ENCODE peak calls at places on chromosomes 16 and 17, in ten cellular contexts. One of them, this sample, is unnamed.

GRCh38 chr17:39051001-39051605 is 83.9 kb upstream of the FBXO47 start:
- DNase-seq in neuronal stem cell: no peak
- DNase-seq in endothelial cell of umbilical vein: no peak
- DNase-seq in lung: no peak
- DNase-seq in IMR-90: no peak
- DNase-seq in uterus: no peak
- DNase-seq in GM23338: no peak
- DNase-seq in transverse colon: no peak
- DNase-seq in mesendoderm: no peak
- DNase-seq in endodermal cell: peak; percentile 54
- DNase-seq in this sample: no peak

GRCh38 chr16:31869511-31870201 is 4.0 kb upstream of the ZNF267 start:
- DNase-seq in IMR-90: peak; percentile 92
- DNase-seq in endodermal cell: no peak
- DNase-seq in neuronal stem cell: no peak
- DNase-seq in lung: peak; percentile 61
- DNase-seq in transverse colon: peak; percentile 32
- DNase-seq in endothelial cell of umbilical vein: peak; percentile 97
- DNase-seq in uterus: no peak
- DNase-seq in mesendoderm: peak; percentile 24
- DNase-seq in GM23338: peak; percentile 17
- DNase-seq in this sample: no peak

GRCh38 chr16:25390761-25391160 is 133.1 kb upstream of the ZKSCAN2 start:
- DNase-seq in IMR-90: no peak
- DNase-seq in uterus: no peak
- DNase-seq in neuronal stem cell: no peak
- DNase-seq in mesendoderm: no peak
- DNase-seq in GM23338: no peak
- DNase-seq in endothelial cell of umbilical vein: no peak
- DNase-seq in endodermal cell: no peak
- DNase-seq in lung: no peak
- DNase-seq in transverse colon: no peak
- DNase-seq in this sample: no peak

GRCh38 chr17:35022536-35023063 is 40.9 kb downstream of the RFFL start:
- DNase-seq in endodermal cell: no peak
- DNase-seq in endothelial cell of umbilical vein: peak; percentile 95
- DNase-seq in GM23338: no peak
- DNase-seq in mesendoderm: peak; percentile 44
- DNase-seq in transverse colon: peak; percentile 59
- DNase-seq in neuronal stem cell: no peak
- DNase-seq in lung: peak; percentile 83
- DNase-seq in uterus: peak; percentile 64
- DNase-seq in IMR-90: peak; percentile 87
- DNase-seq in this sample: no peak

GRCh38 chr16:66324785-66325184 is 41.7 kb upstream of the CDH5 start:
- DNase-seq in lung: no peak
- DNase-seq in mesendoderm: peak; percentile 80
- DNase-seq in endothelial cell of umbilical vein: peak; percentile 16
- DNase-seq in GM23338: peak; percentile 72
- DNase-seq in uterus: no peak
- DNase-seq in neuronal stem cell: no peak
- DNase-seq in IMR-90: no peak
- DNase-seq in endodermal cell: peak; percentile 88
- DNase-seq in transverse colon: no peak
- DNase-seq in this sample: no peak

GRCh38 chr16:4283939-4284338 is 11.1 kb upstream of the TFAP4 start:
- DNase-seq in uterus: no peak
- DNase-seq in IMR-90: peak; percentile 70
- DNase-seq in transverse colon: no peak
- DNase-seq in lung: no peak
- DNase-seq in neuronal stem cell: no peak
- DNase-seq in GM23338: no peak
- DNase-seq in mesendoderm: peak; percentile 81
- DNase-seq in endothelial cell of umbilical vein: no peak
- DNase-seq in endodermal cell: no peak
- DNase-seq in this sample: no peak

GRCh38 chr17:35163886-35164285 is 16.3 kb downstream of the UNC45B start:
- DNase-seq in neuronal stem cell: no peak
- DNase-seq in IMR-90: no peak
- DNase-seq in endodermal cell: no peak
- DNase-seq in endothelial cell of umbilical vein: no peak
- DNase-seq in GM23338: no peak
- DNase-seq in mesendoderm: no peak
- DNase-seq in transverse colon: no peak
- DNase-seq in lung: no peak
- DNase-seq in uterus: no peak
- DNase-seq in this sample: no peak

GRCh38 chr16:11263737-11264136 is 5.4 kb downstream of the TNP2 start:
- DNase-seq in GM23338: no peak
- DNase-seq in endothelial cell of umbilical vein: no peak
- DNase-seq in neuronal stem cell: no peak
- DNase-seq in uterus: no peak
- DNase-seq in mesendoderm: no peak
- DNase-seq in IMR-90: no peak
- DNase-seq in transverse colon: no peak
- DNase-seq in endodermal cell: no peak
- DNase-seq in lung: no peak
- DNase-seq in this sample: no peak

GRCh38 chr16:49453983-49454382 is 80.4 kb downstream of the C16orf78 start:
- DNase-seq in GM23338: no peak
- DNase-seq in neuronal stem cell: no peak
- DNase-seq in transverse colon: no peak
- DNase-seq in lung: no peak
- DNase-seq in IMR-90: no peak
- DNase-seq in uterus: peak; percentile 3
- DNase-seq in endothelial cell of umbilical vein: no peak
- DNase-seq in endodermal cell: peak; percentile 44
- DNase-seq in mesendoderm: no peak
- DNase-seq in this sample: no peak

GRCh38 chr17:66691644-66692500 is 143.0 kb upstream of the CACNG5 start:
- DNase-seq in lung: no peak
- DNase-seq in uterus: no peak
- DNase-seq in mesendoderm: no peak
- DNase-seq in IMR-90: peak; percentile 64
- DNase-seq in endothelial cell of umbilical vein: peak; percentile 96
- DNase-seq in endodermal cell: peak; percentile 70
- DNase-seq in neuronal stem cell: no peak
- DNase-seq in GM23338: no peak
- DNase-seq in transverse colon: no peak
- DNase-seq in this sample: no peak

GRCh38 chr16:1828645-1829410 is 1.8 kb downstream of the FAHD1 start:
- DNase-seq in endothelial cell of umbilical vein: no peak
- DNase-seq in GM23338: no peak
- DNase-seq in transverse colon: no peak
- DNase-seq in lung: no peak
- DNase-seq in endodermal cell: no peak
- DNase-seq in uterus: no peak
- DNase-seq in IMR-90: no peak
- DNase-seq in mesendoderm: no peak
- DNase-seq in neuronal stem cell: no peak
- DNase-seq in this sample: peak; percentile 38

GRCh38 chr17:36501351-36501750 is 14.9 kb downstream of the ZNHIT3 start:
- DNase-seq in endodermal cell: peak; percentile 34
- DNase-seq in GM23338: no peak
- DNase-seq in uterus: no peak
- DNase-seq in endothelial cell of umbilical vein: no peak
- DNase-seq in IMR-90: no peak
- DNase-seq in transverse colon: no peak
- DNase-seq in lung: no peak
- DNase-seq in mesendoderm: no peak
- DNase-seq in neuronal stem cell: no peak
- DNase-seq in this sample: peak; percentile 22

GRCh38 chr16:77788196-77789084 is at the start of gene VAT1L:
- DNase-seq in endodermal cell: peak; percentile 89
- DNase-seq in IMR-90: peak; percentile 63
- DNase-seq in endothelial cell of umbilical vein: peak; percentile 54
- DNase-seq in transverse colon: no peak
- DNase-seq in neuronal stem cell: peak; percentile 57
- DNase-seq in uterus: no peak
- DNase-seq in lung: no peak
- DNase-seq in mesendoderm: peak; percentile 71
- DNase-seq in GM23338: peak; percentile 78
- DNase-seq in this sample: peak; percentile 40
- H3K27me3 ChIP-seq in endodermal cell: peaks cover 69% of the 10 kb centered on the region
- H3K27me3 ChIP-seq in IMR-90: peaks cover 4% of the 10 kb centered on the region
- H3K27me3 ChIP-seq in endothelial cell of umbilical vein: peaks cover 28% of the 10 kb centered on the region
- H3K27me3 ChIP-seq in transverse colon: peaks cover 63% of the 10 kb centered on the region
- H3K27me3 ChIP-seq in neuronal stem cell: no peaks in the 10 kb centered on the region
- H3K27me3 ChIP-seq in uterus: no peaks in the 10 kb centered on the region
- H3K27me3 ChIP-seq in lung: peaks cover 6% of the 10 kb centered on the region
- H3K27me3 ChIP-seq in mesendoderm: peaks cover 2% of the 10 kb centered on the region
- H3K27me3 ChIP-seq in GM23338: peaks cover 41% of the 10 kb centered on the region
- H3K27me3 ChIP-seq in this sample: peaks cover 3% of the 10 kb centered on the region

GRCh38 chr17:8056976-8057625 is 18.2 kb downstream of the ALOX15B start:
- DNase-seq in IMR-90: no peak
- DNase-seq in uterus: no peak
- DNase-seq in endodermal cell: peak; percentile 44
- DNase-seq in GM23338: no peak
- DNase-seq in neuronal stem cell: no peak
- DNase-seq in transverse colon: no peak
- DNase-seq in lung: no peak
- DNase-seq in endothelial cell of umbilical vein: no peak
- DNase-seq in mesendoderm: no peak
- DNase-seq in this sample: no peak

GRCh38 chr17:8055851-8056231 is 17.0 kb downstream of the ALOX15B start:
- DNase-seq in IMR-90: no peak
- DNase-seq in lung: no peak
- DNase-seq in transverse colon: no peak
- DNase-seq in uterus: no peak
- DNase-seq in mesendoderm: no peak
- DNase-seq in endodermal cell: no peak
- DNase-seq in endothelial cell of umbilical vein: no peak
- DNase-seq in GM23338: no peak
- DNase-seq in neuronal stem cell: no peak
- DNase-seq in this sample: no peak

GRCh38 chr17:8059131-8059530 is 20.3 kb downstream of the ALOX15B start:
- DNase-seq in neuronal stem cell: no peak
- DNase-seq in mesendoderm: no peak
- DNase-seq in transverse colon: no peak
- DNase-seq in endodermal cell: no peak
- DNase-seq in GM23338: no peak
- DNase-seq in endothelial cell of umbilical vein: no peak
- DNase-seq in uterus: no peak
- DNase-seq in lung: no peak
- DNase-seq in IMR-90: no peak
- DNase-seq in this sample: no peak

GRCh38 chr17:8056232-8056975 is 17.5 kb downstream of the ALOX15B start:
- DNase-seq in uterus: no peak
- DNase-seq in IMR-90: peak; percentile 71
- DNase-seq in endothelial cell of umbilical vein: peak; percentile 89
- DNase-seq in neuronal stem cell: no peak
- DNase-seq in lung: peak; percentile 80
- DNase-seq in mesendoderm: no peak
- DNase-seq in endodermal cell: peak; percentile 53
- DNase-seq in GM23338: no peak
- DNase-seq in transverse colon: peak; percentile 57
- DNase-seq in this sample: peak; percentile 88

DNA sequence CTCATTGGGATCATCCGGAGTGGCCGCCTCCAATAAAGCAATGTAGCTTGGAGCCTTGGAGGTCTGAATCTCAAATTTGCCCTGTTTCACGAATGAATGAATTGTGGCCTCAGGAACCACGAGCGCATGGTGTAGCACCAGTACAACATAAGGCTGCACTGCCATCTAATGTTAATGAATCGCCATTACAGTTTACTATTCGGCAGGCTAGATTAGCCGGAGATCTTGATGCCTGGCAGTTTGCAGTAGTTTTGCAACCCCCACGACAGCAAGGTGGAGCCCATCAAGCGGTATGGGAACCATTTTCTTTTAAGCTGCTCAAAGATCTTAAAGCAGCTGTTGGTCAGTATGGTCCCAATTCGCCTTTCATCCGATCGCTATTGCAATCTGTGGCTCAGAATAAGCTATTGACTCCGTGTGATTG is 18.8 kb downstream of the ALOX15B start:
- DNase-seq in GM23338: peak; percentile 93
- DNase-seq in IMR-90: peak; percentile 75
- DNase-seq in uterus: peak; percentile 44
- DNase-seq in neuronal stem cell: peak; percentile 77
- DNase-seq in lung: no peak
- DNase-seq in endodermal cell: peak; percentile 90
- DNase-seq in mesendoderm: peak; percentile 90
- DNase-seq in endothelial cell of umbilical vein: peak; percentile 76
- DNase-seq in transverse colon: no peak
- DNase-seq in this sample: peak; percentile 47
- H3K4me3 ChIP-seq in GM23338: peak overlapping the region; percentile 39
- H3K4me3 ChIP-seq in IMR-90: no peak overlapping the region
- H3K4me3 ChIP-seq in uterus: no peak overlapping the region
- H3K4me3 ChIP-seq in neuronal stem cell: no peak overlapping the region
- H3K4me3 ChIP-seq in lung: no peak overlapping the region
- H3K4me3 ChIP-seq in endodermal cell: no peak overlapping the region
- H3K4me3 ChIP-seq in mesendoderm: no peak overlapping the region
- H3K4me3 ChIP-seq in endothelial cell of umbilical vein: no peak overlapping the region
- H3K4me3 ChIP-seq in transverse colon: no peak overlapping the region
- H3K4me3 ChIP-seq in this sample: peak overlapping the region; percentile 46

GRCh38 chr17:48575066-48575582 is 3.0 kb downstream of the HOXB4 start:
- DNase-seq in uterus: no peak
- DNase-seq in mesendoderm: no peak
- DNase-seq in GM23338: no peak
- DNase-seq in endothelial cell of umbilical vein: peak; percentile 53
- DNase-seq in lung: no peak
- DNase-seq in endodermal cell: no peak
- DNase-seq in transverse colon: no peak
- DNase-seq in IMR-90: peak; percentile 64
- DNase-seq in neuronal stem cell: no peak
- DNase-seq in this sample: no peak
- H3K27me3 ChIP-seq in uterus: peaks cover 26% of the 10 kb centered on the region
- H3K27me3 ChIP-seq in mesendoderm: peaks cover 85% of the 10 kb centered on the region
- H3K27me3 ChIP-seq in GM23338: peaks cover 100% of the 10 kb centered on the region
- H3K27me3 ChIP-seq in endothelial cell of umbilical vein: no peaks in the 10 kb centered on the region
- H3K27me3 ChIP-seq in lung: no peaks in the 10 kb centered on the region
- H3K27me3 ChIP-seq in endodermal cell: peaks cover 99% of the 10 kb centered on the region
- H3K27me3 ChIP-seq in transverse colon: peaks cover 7% of the 10 kb centered on the region
- H3K27me3 ChIP-seq in IMR-90: no peaks in the 10 kb centered on the region
- H3K27me3 ChIP-seq in neuronal stem cell: peaks cover 72% of the 10 kb centered on the region
- H3K27me3 ChIP-seq in this sample: peaks cover 2% of the 10 kb centered on the region

DNA sequence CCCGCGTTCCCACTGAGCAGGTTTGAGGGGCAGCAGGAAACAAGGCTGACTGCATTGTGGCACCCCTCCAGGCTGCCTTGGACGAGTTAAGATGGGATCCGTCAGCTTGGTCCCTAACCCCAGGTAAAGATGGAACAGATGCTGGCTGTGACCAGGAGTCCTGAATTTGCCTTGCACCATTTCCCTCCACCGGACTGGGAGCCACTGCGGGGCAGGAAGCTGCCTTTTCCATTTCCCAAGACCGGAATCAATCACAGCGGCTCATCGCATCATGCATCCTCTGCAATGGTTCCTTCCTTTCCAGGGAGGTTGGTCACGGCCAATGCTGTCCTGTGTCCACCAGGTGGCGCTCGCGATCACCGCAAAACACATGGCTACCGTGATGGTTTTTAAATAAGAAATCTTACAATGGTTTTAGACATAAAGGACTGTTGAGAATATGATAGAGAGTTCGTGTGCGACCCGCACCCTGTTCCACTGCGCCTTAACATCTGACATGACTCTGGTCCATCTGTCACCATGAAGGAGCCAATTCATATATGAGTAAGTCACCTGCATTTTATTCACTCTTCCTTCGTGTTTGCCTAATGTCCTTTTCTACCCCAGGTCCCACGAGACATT is 6.8 kb upstream of the MEAK7 start:
- DNase-seq in transverse colon: peak; percentile 88
- DNase-seq in GM23338: peak; percentile 90
- DNase-seq in IMR-90: peak; percentile 86
- DNase-seq in endothelial cell of umbilical vein: peak; percentile 87
- DNase-seq in neuronal stem cell: peak; percentile 81
- DNase-seq in uterus: peak; percentile 85
- DNase-seq in endodermal cell: peak; percentile 94
- DNase-seq in lung: peak; percentile 85
- DNase-seq in mesendoderm: peak; percentile 89
- DNase-seq in this sample: peak; percentile 88
- H3K4me3 ChIP-seq in transverse colon: no peak overlapping the region
- H3K4me3 ChIP-seq in GM23338: peak overlapping the region; percentile 13
- H3K4me3 ChIP-seq in IMR-90: no peak overlapping the region
- H3K4me3 ChIP-seq in endothelial cell of umbilical vein: no peak overlapping the region
- H3K4me3 ChIP-seq in neuronal stem cell: no peak overlapping the region
- H3K4me3 ChIP-seq in uterus: no peak overlapping the region
- H3K4me3 ChIP-seq in endodermal cell: no peak overlapping the region
- H3K4me3 ChIP-seq in lung: no peak overlapping the region
- H3K4me3 ChIP-seq in mesendoderm: no peak overlapping the region
- H3K4me3 ChIP-seq in this sample: no peak overlapping the region

This sample was measured in Caco-2.